ENCODE peak calls at places on chromosomes 11 and 22, in four cellular contexts. H is coronary artery; R is pancreas; G is CD8-positive, alpha-beta T cell. I is an unnamed sample.

GRCh38 chr11:65180877-65181568 is 705 bp upstream of the CAPN1 start:
- DNase-seq in H (peak; percentile 84), R (peak; percentile 66), G (peak; percentile 34), I (peak; percentile 95)

GRCh38 chr11:117473692-117474091 is 146.0 kb downstream of the CEP164 start:
- DNase-seq in G (no peak), H (no peak), R (no peak), I (peak; percentile 71)

GRCh38 chr11:48052183-48053040 is 72.1 kb downstream of the PTPRJ start:
- DNase-seq in H (peak; percentile 46), G (no peak), R (peak; percentile 60), I (peak; percentile 45)

GRCh38 chr11:62918531-62918930 is 2.6 kb downstream of the CHRM1 start:
- DNase-seq in H (no peak), G (no peak), R (no peak), I (peak; percentile 59)

GRCh38 chr11:68468217-68468828 is 7.8 kb downstream of the PPP6R3 start:
- DNase-seq in R (no peak), G (no peak), H (no peak), I (peak; percentile 13)

GRCh38 chr11:62497132-62497915 is 49.3 kb downstream of the AHNAK start:
- DNase-seq in H (no peak), G (no peak), R (no peak), I (peak; percentile 65)

GRCh38 chr22:25781801-25782200 is 39.8 kb downstream of the MYO18B start:
- DNase-seq in R (no peak), G (no peak), H (no peak), I (no peak)

GRCh38 chr11:65486570-65487466 is 12.0 kb upstream of the MALAT1 start:
- DNase-seq in G (no peak), H (peak; percentile 79), R (peak; percentile 4), I (no peak)

GRCh38 chr11:9735236-9735635 is 71.4 kb downstream of the SWAP70 start:
- DNase-seq in H (no peak), R (no peak), G (no peak), I (no peak)

GRCh38 chr11:2526808-2527381 is 82.1 kb downstream of the KCNQ1 start:
- DNase-seq in H (peak; percentile 72), G (no peak), R (peak; percentile 2), I (peak; percentile 81)

GRCh38 chr11:79950172-79950571 is 509.3 kb upstream of the TENM4 start:
- DNase-seq in H (no peak), R (no peak), G (no peak), I (peak; percentile 1)

GRCh38 chr11:79953629-79954028 is 512.8 kb upstream of the TENM4 start:
- DNase-seq in H (no peak), R (no peak), G (no peak), I (no peak)

GRCh38 chr11:79950741-79951140 is 509.9 kb upstream of the TENM4 start:
- DNase-seq in H (no peak), G (no peak), R (no peak), I (no peak)

GRCh38 chr11:79949574-79949973 is 508.7 kb upstream of the TENM4 start:
- DNase-seq in G (no peak), R (no peak), H (no peak), I (no peak)
- H3K4me3 ChIP-seq in G (no peak overlapping the region), R (no peak overlapping the region), H (no peak overlapping the region), I (no peak overlapping the region)

GRCh38 chr11:78418584-78419211 is 1.1 kb upstream of the GAB2 start:
- DNase-seq in R (no peak), H (no peak), G (no peak), I (no peak)
- H3K4me3 ChIP-seq in R (peak overlapping the region; percentile 85), H (peak overlapping the region; percentile 99), G (peak overlapping the region; percentile 53), I (peak overlapping the region; percentile 74)

GRCh38 chr11:132941761-132942160 is 590.5 kb downstream of the OPCML start:
- DNase-seq in G (no peak), R (no peak), H (no peak), I (no peak)

GRCh38 chr11:132943325-132943736 is 589.0 kb downstream of the OPCML start:
- DNase-seq in G (no peak), R (no peak), H (no peak), I (no peak)

GRCh38 chr11:132942611-132943324 is 589.5 kb downstream of the OPCML start:
- DNase-seq in G (no peak), H (no peak), R (no peak), I (peak; percentile 78)

GRCh38 chr11:132944557-132944920 is 587.8 kb downstream of the OPCML start:
- DNase-seq in H (no peak), G (no peak), R (no peak), I (peak; percentile 52)

DNA sequence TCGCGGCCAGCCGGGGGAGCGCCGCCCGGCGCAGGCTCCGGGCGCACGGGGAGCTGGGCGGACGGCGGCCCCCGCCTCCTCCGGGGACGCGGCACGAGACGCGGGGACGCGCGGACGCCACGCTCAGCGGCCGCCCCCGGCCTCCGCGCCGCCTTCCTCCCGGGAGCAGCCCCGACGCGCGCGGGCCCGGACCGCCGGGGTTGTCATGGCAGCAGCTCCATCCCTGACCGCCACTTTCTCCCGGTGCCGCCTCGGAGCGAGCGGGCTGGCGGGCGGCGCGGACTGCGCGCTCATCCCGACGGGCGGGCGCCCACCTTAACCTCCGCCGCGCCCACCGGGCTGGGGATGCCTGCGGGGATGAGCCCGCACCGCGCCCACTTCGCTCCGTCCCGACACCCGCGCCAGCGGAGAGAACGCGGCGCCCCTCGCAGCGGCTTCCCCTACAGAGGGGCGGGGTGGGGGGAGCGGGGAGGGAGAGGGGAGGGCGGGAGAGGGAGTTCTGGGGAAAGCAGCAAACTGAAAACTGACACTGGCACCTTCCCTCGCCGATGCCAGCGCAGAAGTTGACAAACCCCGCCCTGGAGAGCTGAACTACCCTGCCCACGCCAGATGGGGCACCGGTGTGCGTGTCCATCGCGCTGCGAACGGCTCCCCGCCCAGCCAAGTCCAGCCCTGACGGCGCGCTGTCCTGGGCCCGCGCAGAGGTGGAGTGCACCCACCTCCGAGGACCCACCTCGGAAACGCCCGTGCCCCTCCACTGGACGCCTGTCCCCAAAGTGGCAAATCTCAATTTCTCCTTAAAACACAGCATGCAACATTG is 588.4 kb downstream of the OPCML start:
- DNase-seq in G (no peak), H (no peak), R (no peak), I (peak; percentile 81)
- H3K4me3 ChIP-seq in G (no peak overlapping the region), H (peak overlapping the region; percentile 64), R (peak overlapping the region; percentile 26), I (peak overlapping the region; percentile 67)

GRCh38 chr11:96198466-96198808 is 144.6 kb downstream of the MAML2 start:
- DNase-seq in H (no peak), G (no peak), R (no peak), I (no peak)
- H3K4me3 ChIP-seq in H (no peak overlapping the region), G (no peak overlapping the region), R (no peak overlapping the region), I (no peak overlapping the region)

DNA sequence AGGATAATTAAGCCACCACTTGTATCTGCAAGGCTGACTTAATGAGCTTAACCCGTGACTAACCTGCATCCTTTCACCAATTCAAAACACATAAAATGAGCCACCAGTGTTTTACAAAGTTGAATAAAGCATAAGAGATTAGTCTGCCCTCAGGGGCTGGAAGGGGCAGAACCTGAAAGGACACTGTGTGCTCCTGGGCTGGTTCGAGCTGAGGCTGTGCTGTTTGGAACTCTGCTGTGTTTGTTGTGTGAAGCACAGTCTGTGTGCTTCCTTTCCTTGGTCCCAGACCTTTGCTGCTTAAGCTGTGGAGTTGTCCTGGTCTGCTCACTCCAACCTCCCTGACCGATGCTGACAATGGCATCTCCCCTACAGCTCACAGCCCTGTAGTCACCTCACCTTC is 27.7 kb downstream of the FBXO7 start:
- DNase-seq in G (no peak), R (no peak), H (no peak), I (no peak)
- H3K4me3 ChIP-seq in G (no peak overlapping the region), R (no peak overlapping the region), H (no peak overlapping the region), I (no peak overlapping the region)

GRCh38 chr22:29306175-29306829 is at the start of gene GAS2L1:
- DNase-seq in H (peak; percentile 91), R (peak; percentile 76), G (peak; percentile 17), I (peak; percentile 92)
- H3K4me3 ChIP-seq in H (peak within 1 kb of the TSS; percentile 98), R (peak within 1 kb of the TSS; percentile 91), G (peak within 1 kb of the TSS; percentile 76), I (peak within 1 kb of the TSS; percentile 64)

DNA sequence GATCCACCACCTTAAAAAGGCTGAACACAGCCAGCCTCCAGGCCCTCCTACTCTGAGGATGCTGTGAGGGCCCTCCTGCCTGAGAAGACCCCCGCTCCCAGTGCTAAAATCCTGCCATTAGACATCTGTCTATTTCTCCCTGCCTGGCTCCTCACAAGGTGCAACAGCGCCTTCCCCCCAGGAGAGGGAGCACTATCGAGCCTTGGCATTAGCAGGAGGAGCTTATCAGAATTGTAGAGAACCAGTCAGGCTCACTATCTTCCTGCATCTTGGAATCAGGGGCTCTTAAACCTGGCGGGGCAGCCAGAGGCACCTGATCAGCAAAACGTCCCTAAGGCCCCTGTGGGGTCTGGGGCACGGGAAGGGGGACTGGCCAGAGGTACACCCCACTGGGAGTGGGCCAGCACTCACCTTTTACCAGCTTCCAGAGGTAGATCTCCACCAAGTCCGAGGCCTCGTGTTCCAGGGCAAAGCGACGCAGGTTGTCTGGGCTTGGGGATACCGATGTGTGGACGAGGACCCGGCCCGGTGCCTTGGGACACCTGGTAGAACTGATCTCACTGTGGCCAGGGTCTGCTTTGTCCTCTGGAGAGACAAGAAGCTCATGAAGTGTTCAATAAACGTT is 28.7 kb downstream of the CHRDL2 start:
- DNase-seq in G (peak; percentile 26), H (no peak), R (peak; percentile 42), I (peak; percentile 89)
- H3K4me3 ChIP-seq in G (no peak overlapping the region), H (no peak overlapping the region), R (no peak overlapping the region), I (no peak overlapping the region)

I was measured in H7.